ENCODE peak calls at places on chromosome 5, in four cellular contexts. L, O, R and U are unnamed samples.

GRCh38 chr5:171743786-171744076 is 41.9 kb upstream of the SMIM23 start:
- DNase-seq in L (no peak), O (no peak), R (no peak), U (no peak)

GRCh38 chr5:77638763-77639451 is 394 bp upstream of the OTP start:
- DNase-seq in L (no peak), O (no peak), R (no peak), U (no peak)

GRCh38 chr5:5584236-5584749 is 161.8 kb downstream of the ICE1 start:
- DNase-seq in L (no peak), O (no peak), R (no peak), U (no peak)

GRCh38 chr5:118701796-118702195 is 286.6 kb downstream of the DTWD2 start:
- DNase-seq in L (no peak), O (no peak), R (no peak), U (no peak)

GRCh38 chr5:139273322-139273571 is 20.3 kb upstream of the MATR3 start:
- DNase-seq in L (no peak), O (no peak), R (peak), U (peak)

GRCh38 chr5:33299621-33300208 is 141.1 kb upstream of the TARS1 start:
- DNase-seq in L (peak), O (no peak), R (no peak), U (peak)

GRCh38 chr5:18202147-18202546 is 567.9 kb downstream of the TAF11L14 start:
- DNase-seq in L (no peak), O (no peak), R (no peak), U (no peak)

GRCh38 chr5:136036991-136037705 is 8.4 kb downstream of the TGFBI start:
- DNase-seq in L (peak), O (no peak), R (no peak), U (no peak)

GRCh38 chr5:170095687-170096086 is 10.0 kb upstream of the FOXI1 start:
- DNase-seq in L (no peak), O (no peak), R (no peak), U (no peak)

GRCh38 chr5:151475378-151475777 is 28.0 kb downstream of the SLC36A1 start:
- DNase-seq in L (no peak), O (no peak), R (no peak), U (no peak)

GRCh38 chr5:153654444-153654843 is 164.0 kb downstream of the GRIA1 start:
- DNase-seq in L (no peak), O (no peak), R (no peak), U (no peak)

GRCh38 chr5:115601709-115602584 is at the start of gene TICAM2:
- DNase-seq in L (peak), O (peak), R (no peak), U (no peak)

GRCh38 chr5:137834498-137834897 is 33.2 kb upstream of the MYOT start:
- DNase-seq in L (no peak), O (no peak), R (no peak), U (no peak)

GRCh38 chr5:172559004-172559932 is 81.8 kb upstream of the NEURL1B start:
- DNase-seq in L (no peak), O (no peak), R (no peak), U (no peak)

GRCh38 chr5:98816574-98817222 is 43.2 kb downstream of the RGMB start:
- DNase-seq in L (no peak), O (no peak), R (peak), U (no peak)

GRCh38 chr5:171580506-171581265 is 161.2 kb downstream of the FGF18 start:
- DNase-seq in L (no peak), O (no peak), R (no peak), U (no peak)

GRCh38 chr5:152529456-152529855 is 124.4 kb upstream of the NMUR2 start:
- DNase-seq in L (no peak), O (no peak), R (no peak), U (no peak)

GRCh38 chr5:151450605-151451004 is 3.2 kb downstream of the SLC36A1 start:
- DNase-seq in L (no peak), O (no peak), R (peak), U (no peak)

GRCh38 chr5:150401076-150401375 is 11.7 kb downstream of the CD74 start:
- DNase-seq in L (no peak), O (no peak), R (no peak), U (no peak)

GRCh38 chr5:160312139-160312959 is at the start of gene CCNJL:
- DNase-seq in L (no peak), O (peak), R (peak), U (peak)

GRCh38 chr5:83564069-83564749 is 92.7 kb downstream of the VCAN start:
- DNase-seq in L (no peak), O (peak), R (peak), U (peak)

GRCh38 chr5:354581-355378 is 33.3 kb downstream of the AHRR start:
- DNase-seq in L (no peak), O (no peak), R (no peak), U (no peak)

GRCh38 chr5:41246376-41246775 is 33.0 kb upstream of the C6 start:
- DNase-seq in L (no peak), O (no peak), R (no peak), U (no peak)

GRCh38 chr5:1175015-1175414 is 26.4 kb upstream of the SLC6A19 start:
- DNase-seq in L (no peak), O (no peak), R (no peak), U (no peak)

GRCh38 chr5:147507480-147508126 is 2.3 kb downstream of the DPYSL3 start:
- DNase-seq in L (no peak), O (no peak), R (no peak), U (no peak)

GRCh38 chr5:108212775-108213346 is 169.0 kb downstream of the FBXL17 start:
- DNase-seq in L (no peak), O (no peak), R (peak), U (no peak)

GRCh38 chr5:115977988-115978387 is 15.7 kb downstream of the LVRN start:
- DNase-seq in L (no peak), O (no peak), R (no peak), U (no peak)

GRCh38 chr5:53262348-53262970 is 152.9 kb upstream of the MOCS2 start:
- DNase-seq in L (no peak), O (peak), R (peak), U (peak)

GRCh38 chr5:170496629-170497028 is 7.2 kb upstream of the KCNIP1 start:
- DNase-seq in L (no peak), O (no peak), R (no peak), U (no peak)

DNA sequence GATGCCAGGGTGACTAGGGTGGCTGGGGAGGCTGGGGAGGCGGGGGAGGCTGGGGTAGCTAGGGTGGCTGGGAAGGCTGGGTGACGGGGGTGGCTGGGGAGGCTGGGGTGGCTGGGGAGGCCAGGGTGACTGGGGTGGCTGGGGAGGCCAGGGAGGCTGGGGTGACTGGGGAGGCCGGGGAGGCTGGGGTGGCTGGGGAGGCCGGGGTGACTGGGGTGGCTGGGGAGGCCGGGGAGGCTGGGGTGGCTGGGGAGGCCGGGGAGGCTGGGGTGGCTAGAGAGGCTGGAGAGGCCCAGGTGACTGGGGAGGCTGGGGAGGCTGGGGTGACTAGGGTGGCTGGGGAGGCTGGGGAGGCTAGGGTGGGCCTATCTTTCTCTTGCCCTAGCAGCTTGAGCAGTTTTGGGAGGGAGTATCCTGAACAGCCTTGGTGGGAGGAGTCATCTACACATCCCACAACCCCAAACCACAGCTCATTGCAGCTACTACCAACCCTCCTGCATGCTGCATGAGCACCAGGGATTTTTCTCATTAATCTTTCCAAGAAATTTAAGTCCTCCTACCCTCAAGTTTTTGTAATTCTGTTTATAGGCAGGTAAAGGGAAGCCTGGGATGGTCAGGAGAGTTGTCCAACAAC is 203.2 kb upstream of the IRX1 start:
- DNase-seq in L (no peak), O (peak), R (no peak), U (no peak)
- TF ChIP-seq SP1 in L (no peak), O (no peak), R (no peak), U (no peak)

GRCh38 chr5:181204561-181205401 is at the start of gene TRIM7:
- DNase-seq in L (no peak), O (peak), R (no peak), U (no peak)
- TF ChIP-seq FOXM1 in L (no peak), O (no peak), R (no peak), U (no peak)

DNA sequence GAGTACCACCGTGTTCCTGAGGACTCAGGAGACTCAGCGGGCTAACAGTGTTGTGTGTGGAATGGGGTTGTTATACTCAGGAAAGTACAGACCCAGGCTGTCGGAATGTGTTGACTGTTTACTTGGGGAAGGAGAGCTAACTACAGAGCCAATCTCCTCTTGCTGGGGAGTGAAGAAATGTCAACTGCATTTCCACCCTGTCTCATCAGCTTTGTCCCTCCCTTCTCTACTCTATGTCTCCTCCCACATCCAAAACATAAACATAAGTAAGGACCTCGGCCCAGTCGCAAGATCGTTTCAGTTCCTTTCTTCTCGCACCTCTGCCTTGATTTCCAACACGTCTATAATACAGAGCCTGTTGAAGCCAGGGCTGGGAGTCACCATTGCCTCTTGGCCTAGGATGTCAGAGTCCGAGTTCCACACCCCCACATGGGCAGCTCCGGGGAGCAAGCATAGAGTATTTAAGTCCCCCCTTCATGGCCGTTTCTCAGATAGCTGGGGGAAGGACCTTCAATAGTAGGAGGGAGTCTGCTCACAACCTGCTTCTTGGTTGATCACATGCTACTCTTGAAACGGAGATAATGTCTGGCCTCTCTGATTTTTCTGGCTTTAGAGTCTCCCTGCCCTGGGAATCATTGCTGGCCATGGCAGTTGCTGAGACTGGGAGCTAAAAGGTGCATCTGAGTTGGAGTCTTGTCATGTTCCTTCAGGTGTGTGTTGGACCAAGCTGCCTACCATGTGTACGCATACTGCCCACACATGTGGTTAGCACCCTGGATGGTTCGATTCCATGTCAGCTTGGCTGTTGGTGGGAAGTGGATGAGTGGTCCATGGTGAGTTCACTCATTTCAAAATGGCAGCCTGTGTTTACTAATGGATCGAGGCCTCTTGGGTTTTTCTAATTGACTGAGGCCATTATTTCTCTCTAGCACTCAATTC is 147.3 kb downstream of the MTX3 start:
- DNase-seq in L (no peak), O (no peak), R (no peak), U (no peak)
- TF ChIP-seq SP1 in L (no peak), O (no peak), R (no peak), U (no peak)

DNA sequence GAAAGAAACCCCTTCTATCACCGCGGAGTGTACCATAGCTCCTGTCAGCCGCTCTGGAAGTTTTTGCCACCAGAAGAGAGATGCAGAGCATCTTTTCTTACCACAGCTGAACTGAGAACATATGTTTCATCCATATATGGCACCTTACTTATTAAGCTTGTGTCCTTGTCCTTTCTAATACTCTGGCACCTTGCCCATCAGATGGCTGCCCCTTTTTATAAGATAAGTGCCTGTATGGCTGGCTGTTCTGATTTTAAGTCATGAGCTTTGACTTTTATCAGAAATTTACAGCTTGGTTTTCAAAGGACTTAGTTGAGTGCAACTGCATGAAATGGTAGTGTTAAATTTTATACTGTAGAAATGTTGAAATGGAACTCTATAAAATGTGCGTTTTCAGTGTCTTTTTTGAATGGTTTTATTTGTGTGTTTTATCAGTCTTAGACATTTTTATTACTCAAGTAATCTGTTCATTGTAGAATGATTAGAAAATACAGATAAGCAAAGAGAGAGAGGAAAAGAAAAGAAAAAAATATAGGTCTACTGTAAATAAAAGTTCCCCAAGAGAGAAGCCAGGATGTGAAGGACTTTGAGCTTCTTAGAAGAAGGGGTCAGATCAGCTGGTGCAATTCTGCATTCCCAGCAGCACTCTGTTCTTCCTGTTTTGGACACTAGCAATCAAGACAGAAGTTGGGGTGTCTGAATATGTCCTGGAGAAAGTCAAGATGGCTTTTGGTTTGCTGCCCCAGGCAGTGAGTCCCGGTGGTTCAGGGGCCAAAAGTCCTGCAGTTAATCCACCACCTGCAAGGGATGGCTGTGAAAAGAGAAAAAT is 38.8 kb downstream of the ARHGAP26 start:
- DNase-seq in L (no peak), O (no peak), R (no peak), U (no peak)
- TF ChIP-seq FOXM1 in L (no peak), O (no peak), R (no peak), U (no peak)

GRCh38 chr5:92505925-92506324 is 1075.1 kb downstream of the NR2F1-AS1 start:
- DNase-seq in L (no peak), O (no peak), R (no peak), U (no peak)
- TF ChIP-seq SP1 in L (no peak), O (no peak), R (no peak), U (no peak)

GRCh38 chr5:68886814-68887213 is 207.0 kb upstream of the SLC30A5 start:
- DNase-seq in L (no peak), O (no peak), R (no peak), U (no peak)

GRCh38 chr5:68894673-68895072 is 199.1 kb upstream of the SLC30A5 start:
- DNase-seq in L (no peak), O (no peak), R (no peak), U (no peak)

DNA sequence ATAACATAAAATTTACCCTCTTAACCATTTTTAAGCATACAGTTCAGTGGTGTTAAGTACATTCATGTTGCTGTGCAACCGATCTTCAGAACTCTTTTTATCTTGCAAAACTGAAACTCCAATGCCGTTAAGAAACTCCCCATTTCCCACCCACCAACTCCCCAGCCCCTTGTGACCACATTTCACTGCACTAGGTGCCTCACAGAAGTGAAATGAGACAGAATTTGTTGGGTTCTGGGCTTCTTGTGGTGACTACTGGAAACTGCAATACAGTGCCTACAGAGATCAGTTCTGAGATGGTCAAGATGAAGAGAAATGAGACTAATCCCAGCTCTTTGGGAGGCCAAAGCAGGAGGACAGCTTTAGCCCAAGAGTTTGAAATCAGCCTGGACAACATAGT is 202.1 kb upstream of the SLC30A5 start:
- DNase-seq in L (peak), O (no peak), R (no peak), U (no peak)
- TF ChIP-seq FOXM1 in L (peak), O (no peak), R (no peak), U (no peak)

DNA sequence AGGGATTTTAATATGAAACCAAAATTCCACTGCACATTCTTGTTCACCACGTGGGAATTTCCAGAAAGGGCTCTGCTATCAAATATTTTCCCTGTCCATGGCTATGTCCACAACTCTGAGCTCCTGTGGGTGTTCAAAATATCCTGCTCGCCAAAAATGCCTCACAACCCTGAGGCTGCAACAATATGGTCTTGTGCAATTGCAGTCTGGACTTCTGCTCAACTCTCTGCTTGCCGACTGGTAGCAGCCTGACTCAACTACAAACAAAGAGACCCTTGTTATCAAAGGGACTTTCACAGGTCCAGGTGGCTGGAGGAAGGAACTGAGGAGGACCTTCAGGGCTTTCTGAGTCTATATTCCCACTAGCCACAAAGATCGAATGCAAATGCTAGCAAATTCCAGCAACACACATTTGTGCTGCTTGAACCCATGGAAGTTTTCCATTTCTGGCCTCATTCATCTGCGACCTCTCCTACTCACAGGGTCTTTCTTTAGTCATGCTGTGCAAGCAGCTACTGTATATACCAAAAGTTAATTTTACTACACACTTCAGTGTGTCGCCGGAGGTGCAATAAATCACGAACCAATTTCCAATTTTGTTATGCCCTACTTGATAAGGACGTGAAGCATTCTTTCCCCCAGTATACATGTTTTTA is 169.2 kb upstream of the SLC30A5 start:
- DNase-seq in L (no peak), O (no peak), R (peak), U (no peak)
- TF ChIP-seq SP1 in L (no peak), O (no peak), R (no peak), U (no peak)

DNA sequence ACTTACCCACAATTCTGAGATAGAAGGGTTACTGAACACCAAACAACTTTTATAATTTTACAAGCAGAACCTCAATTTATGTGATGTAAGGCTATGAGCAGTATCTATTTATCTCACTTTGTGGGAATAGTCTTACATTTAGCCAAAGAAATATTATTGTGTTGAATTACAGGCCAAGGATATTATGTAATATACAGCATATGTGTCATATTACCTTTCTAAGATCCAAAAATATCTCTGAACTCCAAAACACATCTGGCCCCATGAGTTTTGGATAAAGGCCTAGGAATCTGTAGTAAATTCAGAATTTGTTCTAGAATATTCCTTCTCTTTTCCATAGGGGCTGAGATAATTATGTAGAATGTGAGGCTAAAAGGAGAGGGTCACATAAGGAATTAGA is 20.6 kb upstream of the GRAMD2B start:
- DNase-seq in L (no peak), O (no peak), R (no peak), U (no peak)
- TF ChIP-seq FOXM1 in L (no peak), O (no peak), R (no peak), U (no peak)

GRCh38 chr5:57675236-57675635 is 192.6 kb upstream of the ACTBL2 start:
- DNase-seq in L (no peak), O (no peak), R (no peak), U (no peak)
- TF ChIP-seq SP1 in L (no peak), O (no peak), R (no peak), U (no peak)

GRCh38 chr5:66981705-66982387 is 214.8 kb downstream of the CD180 start:
- DNase-seq in L (no peak), O (no peak), R (no peak), U (no peak)
- TF ChIP-seq FOXM1 in L (no peak), O (no peak), R (no peak), U (no peak)